ENCODE peak calls at places on chromosome 12, in four cellular contexts. Z is mucosa of gallbladder, I is ovary, Q is uterus. N is an unnamed sample.

GRCh38 chr12:25957898-25958253 is 606 bp upstream of the RASSF8 start:
- DNase-seq in Z (no peak), I (peak; percentile 33), Q (peak; percentile 42), N (peak; percentile 79)

GRCh38 chr12:14113031-14113430 is 131.6 kb upstream of the GRIN2B start:
- DNase-seq in Z (no peak), I (no peak), Q (no peak), N (no peak)

GRCh38 chr12:93484315-93484981 is 17.1 kb downstream of the MRPL42 start:
- DNase-seq in Z (no peak), I (no peak), Q (no peak), N (peak; percentile 74)

GRCh38 chr12:116864371-116865160 is 16.7 kb downstream of the HRK start:
- DNase-seq in Z (no peak), I (no peak), Q (no peak), N (peak; percentile 88)

GRCh38 chr12:19643635-19644034 is 204.3 kb downstream of the AEBP2 start:
- DNase-seq in Z (no peak), I (peak; percentile 20), Q (no peak), N (peak; percentile 36)

GRCh38 chr12:108783446-108783845 is 52.1 kb upstream of the CORO1C start:
- DNase-seq in Z (no peak), I (no peak), Q (no peak), N (no peak)

GRCh38 chr12:50778663-50779590 is 15.0 kb downstream of the ATF1 start:
- DNase-seq in Z (no peak), I (no peak), Q (no peak), N (no peak)

GRCh38 chr12:50057896-50058670 is 687 bp downstream of the ASIC1 start:
- DNase-seq in Z (no peak), I (no peak), Q (no peak), N (no peak)

GRCh38 chr12:89861086-89861485 is 152.4 kb upstream of the ATP2B1 start:
- DNase-seq in Z (no peak), I (no peak), Q (no peak), N (no peak)

GRCh38 chr12:101696477-101697196 is 803 bp upstream of the CHPT1 start:
- DNase-seq in Z (peak; percentile 34), I (no peak), Q (peak; percentile 33), N (no peak)

GRCh38 chr12:14655284-14655683 is 41.1 kb downstream of the GUCY2C start:
- DNase-seq in Z (no peak), I (no peak), Q (no peak), N (no peak)

GRCh38 chr12:2753536-2753935 is 41.2 kb upstream of the FKBP4 start:
- DNase-seq in Z (no peak), I (no peak), Q (no peak), N (no peak)

GRCh38 chr12:76713130-76713529 is 50.8 kb upstream of the ZDHHC17 start:
- DNase-seq in Z (no peak), I (no peak), Q (no peak), N (no peak)

GRCh38 chr12:76194724-76195123 is 110.2 kb upstream of the NAP1L1 start:
- DNase-seq in Z (no peak), I (no peak), Q (no peak), N (no peak)

GRCh38 chr12:53123578-53124351 is 20.5 kb downstream of the SOAT2 start:
- DNase-seq in Z (no peak), I (no peak), Q (no peak), N (peak; percentile 75)

N was measured in EL.